ENCODE peak calls at places on chromosomes 3 and 15, in six cellular contexts. F is aorta, G is astrocyte, K is A673, T is spleen, X is heart left ventricle. M is an unnamed sample. For H3K4me1 and H3K27me3, the result is how much of the 10 kb centered on the place peaks cover.

GRCh38 chr3:28590851-28591250 is 242.2 kb upstream of the AZI2 start:
- DNase-seq in T (no peak), K (no peak), X (no peak), G (peak), F (no peak), M (no peak)

GRCh38 chr3:185308126-185308754 is 54.4 kb upstream of the EHHADH start:
- DNase-seq in X (no peak), F (no peak), T (no peak), K (peak), G (peak), M (peak)

GRCh38 chr3:28286595-28286994 is 45.2 kb downstream of the CMC1 start:
- DNase-seq in K (peak), G (peak), F (no peak), X (no peak), T (no peak), M (no peak)

GRCh38 chr3:166455724-166456123 is 618.5 kb upstream of the BCHE start:
- DNase-seq in X (no peak), T (no peak), K (no peak), F (no peak), G (peak), M (no peak)

GRCh38 chr3:73060302-73060723 is 1.1 kb upstream of the EBLN2 start:
- DNase-seq in X (no peak), T (no peak), G (no peak), F (no peak), K (no peak), M (peak)

GRCh38 chr3:169812124-169812843 is 386 bp upstream of the LRRIQ4 start:
- DNase-seq in X (peak), K (peak), F (peak), T (peak), G (peak), M (peak)

GRCh38 chr15:73727330-73728018 is 25.7 kb downstream of the INSYN1 start:
- DNase-seq in T (no peak), F (no peak), G (peak), X (no peak), K (no peak), M (no peak)

GRCh38 chr15:22863356-22863755 is 24.9 kb downstream of the NIPA2 start:
- DNase-seq in X (no peak), F (no peak), T (no peak), G (no peak), K (no peak), M (no peak)

GRCh38 chr3:46649436-46649835 is 37.1 kb downstream of the FAM240A start:
- DNase-seq in T (no peak), K (no peak), X (no peak), F (no peak), G (peak), M (no peak)

GRCh38 chr15:67199881-67200763 is 54.3 kb downstream of the AAGAB start:
- DNase-seq in T (no peak), G (peak), X (no peak), F (no peak), K (no peak), M (no peak)

GRCh38 chr3:63724987-63725386 is 72.5 kb downstream of the SNTN start:
- DNase-seq in X (no peak), T (no peak), K (no peak), G (peak), F (no peak), M (no peak)

GRCh38 chr15:56228854-56229253 is 14.8 kb downstream of the RFX7 start:
- DNase-seq in G (no peak), K (no peak), X (no peak), T (no peak), F (no peak), M (no peak)

GRCh38 chr15:31299588-31300207 is 26.9 kb upstream of the KLF13 start:
- DNase-seq in X (no peak), K (no peak), F (no peak), T (no peak), G (no peak), M (no peak)

GRCh38 chr3:149968216-149968615 is 2.5 kb downstream of the PFN2 start:
- DNase-seq in F (no peak), G (peak), K (no peak), T (no peak), X (no peak), M (peak)

GRCh38 chr3:170840291-170840859 is 29.6 kb downstream of the RPL22L1 start:
- DNase-seq in G (peak), F (no peak), T (no peak), X (no peak), K (no peak), M (no peak)

GRCh38 chr15:65937476-65937875 is 68.2 kb downstream of the RAB11A start:
- DNase-seq in T (no peak), G (peak), F (no peak), X (no peak), K (no peak), M (peak)

GRCh38 chr15:74628199-74628598 is 12.6 kb downstream of the CLK3 start:
- DNase-seq in F (no peak), T (no peak), G (no peak), K (no peak), X (no peak), M (no peak)

GRCh38 chr3:138066972-138067371 is 48.4 kb downstream of the DZIP1L start:
- DNase-seq in F (no peak), G (no peak), X (no peak), T (no peak), K (no peak), M (no peak)

GRCh38 chr15:51380999-51381806 is 39.7 kb downstream of the GLDN start:
- DNase-seq in G (peak), K (peak), F (peak), X (no peak), T (no peak), M (peak)

GRCh38 chr3:128697336-128697735 is 28.6 kb upstream of the RAB7A start:
- DNase-seq in T (no peak), F (no peak), X (no peak), K (no peak), G (no peak), M (no peak)

GRCh38 chr15:55823191-55823670 is 80.3 kb upstream of the PRTG start:
- DNase-seq in X (no peak), K (peak), F (no peak), T (no peak), G (peak), M (no peak)

GRCh38 chr15:101494251-101494796 is 4.8 kb upstream of the PCSK6 start:
- DNase-seq in K (no peak), X (no peak), G (no peak), T (no peak), F (no peak), M (no peak)

GRCh38 chr3:56423537-56424209 is 44.6 kb downstream of the ERC2 start:
- DNase-seq in T (no peak), G (no peak), F (no peak), K (no peak), X (no peak), M (no peak)

GRCh38 chr15:76565366-76565765 is 228.8 kb downstream of the ISL2 start:
- DNase-seq in F (no peak), K (no peak), T (no peak), G (peak), X (no peak), M (no peak)

GRCh38 chr15:77607111-77607893 is 25.4 kb downstream of the LINGO1 start:
- DNase-seq in G (no peak), T (no peak), F (no peak), X (no peak), K (peak), M (peak)

GRCh38 chr3:31890742-31891469 is 90.2 kb downstream of the OSBPL10 start:
- DNase-seq in X (no peak), F (no peak), G (no peak), T (no peak), K (no peak), M (no peak)

GRCh38 chr3:9198261-9198660 is 51.2 kb downstream of the SRGAP3 start:
- DNase-seq in G (no peak), F (no peak), T (no peak), K (no peak), X (no peak), M (no peak)

DNA sequence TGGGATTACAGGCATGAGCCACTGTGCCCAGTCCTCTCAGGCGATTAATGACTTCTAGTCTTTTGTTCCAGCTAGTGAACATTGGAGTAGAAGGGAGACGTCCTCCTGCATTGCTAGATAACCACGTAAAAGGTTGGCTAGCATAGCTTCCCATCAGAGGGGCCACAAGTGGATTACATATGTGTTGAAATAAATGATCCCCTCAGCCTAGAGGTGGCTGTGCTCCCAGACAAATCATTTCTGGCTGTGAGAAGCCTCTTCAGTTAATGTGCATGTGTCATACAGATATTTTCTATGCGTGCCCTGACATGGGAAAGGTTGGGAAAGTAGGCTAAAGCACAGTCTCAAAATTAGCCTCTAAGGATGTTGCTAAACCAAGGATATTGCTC is 17.7 kb downstream of the USP3 start:
- DNase-seq in K (no peak), T (no peak), F (no peak), G (peak), X (no peak), M (no peak)
- H3K4me1 ChIP-seq in K (under half), T (half or more), F (under half), G (under half), X (half or more), M (under half)

GRCh38 chr3:50510325-50510724 is 6.9 kb upstream of the CACNA2D2 start:
- DNase-seq in X (no peak), T (no peak), F (no peak), G (no peak), K (no peak), M (no peak)
- H3K27me3 ChIP-seq in X (under half), T (under half), F (under half), G (under half), K (under half), M (under half)

DNA sequence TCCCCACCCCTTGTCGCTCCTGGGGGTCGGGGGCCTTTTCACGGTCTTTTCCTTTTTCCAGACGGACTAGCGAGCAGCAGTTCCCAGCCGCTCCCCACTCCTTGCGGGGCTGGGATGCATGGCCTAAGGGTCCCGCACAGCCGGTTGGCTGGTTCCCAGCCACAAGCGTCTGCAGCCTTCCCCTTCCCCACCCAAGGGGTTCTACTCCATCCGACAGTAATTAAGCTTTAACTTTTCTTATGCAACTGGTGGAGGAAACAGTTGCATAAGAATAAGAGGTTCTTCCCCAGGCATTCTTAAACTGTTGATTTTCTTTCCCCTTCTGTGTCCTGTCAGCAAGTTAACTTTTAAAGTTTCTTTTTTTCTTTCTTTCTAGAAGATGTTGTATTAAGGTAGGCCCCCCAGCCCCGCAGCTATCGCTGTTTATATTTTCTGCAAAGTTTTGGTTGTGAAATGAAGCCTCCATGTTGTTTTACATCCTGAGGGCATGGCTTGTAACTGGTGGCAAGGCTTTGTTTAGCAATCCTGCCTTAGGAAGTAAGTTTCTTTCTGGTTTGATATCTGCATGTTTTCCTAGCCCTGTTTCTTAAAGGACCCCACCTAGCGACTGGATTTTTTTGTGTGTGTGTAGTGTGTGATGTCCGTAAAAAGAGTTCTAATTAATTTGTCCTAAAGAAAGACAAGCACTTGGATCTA is 207.5 kb downstream of the ZNF385D start:
- DNase-seq in F (no peak), G (no peak), T (no peak), K (no peak), X (no peak), M (no peak)
- H3K4me3 ChIP-seq in F (no peak), G (no peak), T (no peak), K (no peak), X (no peak), M (no peak)

GRCh38 chr15:83746231-83746630 is 92.3 kb downstream of the ADAMTSL3 start:
- DNase-seq in G (no peak), T (no peak), K (no peak), F (no peak), X (no peak), M (no peak)
- H3K4me1 ChIP-seq in G (under half), T (under half), K (under half), F (under half), X (under half), M (under half)